ENCODE peak calls at places on chromosomes 1 and 21, in six cellular contexts. S is H1, K is GM12891, W is HepG2, J is GM12878, M is K562. I is an unnamed sample.

GRCh38 chr1:69572921-69573320 is 5.2 kb downstream of the LRRC7 start:
- DNase-seq in K (no peak), M (no peak), S (no peak), J (no peak), W (no peak), I (no peak)

GRCh38 chr1:110087812-110088738 is 17.6 kb upstream of the ALX3 start:
- DNase-seq in W (peak; percentile 54), J (no peak), K (peak; percentile 48), M (peak; percentile 86), S (peak; percentile 78), I (peak; percentile 54)

GRCh38 chr1:72635719-72636118 is 353.4 kb upstream of the NEGR1 start:
- DNase-seq in K (no peak), M (no peak), W (no peak), S (no peak), J (no peak), I (no peak)

GRCh38 chr1:172835834-172836233 is 176.9 kb downstream of the FASLG start:
- DNase-seq in S (no peak), K (no peak), M (no peak), W (no peak), J (no peak), I (no peak)

GRCh38 chr1:40974945-40975344 is 4.6 kb upstream of the CTPS1 start:
- DNase-seq in W (no peak), K (no peak), J (no peak), M (peak; percentile 41), S (no peak), I (no peak)

GRCh38 chr1:198270421-198270820 is 113.6 kb downstream of the NEK7 start:
- DNase-seq in W (no peak), S (no peak), K (no peak), J (no peak), M (no peak), I (no peak)

GRCh38 chr21:34182436-34182835 is 109.1 kb downstream of the MRPS6 start:
- DNase-seq in J (no peak), S (no peak), W (no peak), K (no peak), M (no peak), I (no peak)

GRCh38 chr1:90723561-90724108 is 6.5 kb upstream of the BARHL2 start:
- DNase-seq in S (peak; percentile 97), K (no peak), J (no peak), M (no peak), W (no peak), I (no peak)

GRCh38 chr21:42845296-42845965 is 33.9 kb downstream of the WDR4 start:
- DNase-seq in K (peak; percentile 1), M (no peak), W (no peak), J (no peak), S (no peak), I (no peak)

GRCh38 chr1:54464031-54464476 is 57.9 kb upstream of the SSBP3 start:
- DNase-seq in S (no peak), M (no peak), K (no peak), W (no peak), J (no peak), I (no peak)

GRCh38 chr1:57503337-57503736 is 79.5 kb upstream of the DAB1 start:
- DNase-seq in K (no peak), W (no peak), S (no peak), J (no peak), M (no peak), I (no peak)

GRCh38 chr1:172779501-172779900 is 120.6 kb downstream of the FASLG start:
- DNase-seq in S (no peak), W (no peak), J (no peak), M (no peak), K (no peak), I (no peak)

GRCh38 chr1:200925821-200926220 is 31.1 kb downstream of the INAVA start:
- DNase-seq in M (no peak), W (no peak), K (no peak), S (no peak), J (no peak), I (no peak)

GRCh38 chr1:29519733-29520132 is 283.4 kb downstream of the PTPRU start:
- DNase-seq in J (no peak), W (no peak), M (no peak), K (no peak), S (no peak), I (no peak)

GRCh38 chr1:38213720-38214367 is 167.3 kb upstream of the POU3F1 start:
- DNase-seq in W (no peak), J (no peak), K (no peak), M (peak; percentile 64), S (no peak), I (no peak)

GRCh38 chr1:202806845-202807366 is 1.3 kb downstream of the KDM5B start:
- DNase-seq in K (no peak), S (peak; percentile 59), J (no peak), M (no peak), W (no peak), I (peak; percentile 35)

GRCh38 chr1:99465176-99465900 is 180.6 kb upstream of the PALMD start:
- DNase-seq in W (no peak), K (no peak), S (no peak), J (no peak), M (no peak), I (no peak)

GRCh38 chr1:22598736-22599135 is 35.4 kb downstream of the EPHA8 start:
- DNase-seq in M (no peak), S (no peak), W (no peak), J (no peak), K (no peak), I (no peak)

GRCh38 chr1:227305894-227306626 is 12.2 kb downstream of the CDC42BPA start:
- DNase-seq in S (no peak), M (no peak), J (no peak), W (no peak), K (no peak), I (no peak)

GRCh38 chr1:107526524-107527198 is 385.8 kb downstream of the NTNG1 start:
- DNase-seq in S (no peak), W (peak; percentile 98), M (no peak), J (no peak), K (no peak), I (no peak)

DNA sequence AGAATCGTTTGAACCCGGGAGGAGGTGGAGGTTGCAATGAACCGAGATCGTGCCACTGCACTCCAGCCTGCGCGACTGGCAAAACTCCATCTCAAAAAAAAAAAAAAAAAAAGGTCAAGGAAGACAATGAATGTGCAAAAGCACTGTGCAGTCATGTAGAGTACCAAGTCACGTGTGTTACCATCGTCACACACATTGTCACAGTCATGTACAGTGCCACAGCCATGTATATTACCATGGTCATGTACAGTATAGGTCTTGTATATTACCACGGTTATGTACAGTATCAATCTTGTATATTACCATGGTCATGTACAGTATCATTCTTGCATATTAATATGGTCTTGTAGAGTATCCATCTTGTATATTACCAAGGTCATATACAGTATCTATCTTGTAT is 13.0 kb downstream of the DHRS3 start:
- DNase-seq in M (no peak), W (no peak), S (no peak), J (no peak), K (no peak), I (no peak)
- TF ChIP-seq POLR2AphosphoS5 in M (no peak), W (no peak), S (no peak), J (no peak), K (no peak), I (no peak)

DNA sequence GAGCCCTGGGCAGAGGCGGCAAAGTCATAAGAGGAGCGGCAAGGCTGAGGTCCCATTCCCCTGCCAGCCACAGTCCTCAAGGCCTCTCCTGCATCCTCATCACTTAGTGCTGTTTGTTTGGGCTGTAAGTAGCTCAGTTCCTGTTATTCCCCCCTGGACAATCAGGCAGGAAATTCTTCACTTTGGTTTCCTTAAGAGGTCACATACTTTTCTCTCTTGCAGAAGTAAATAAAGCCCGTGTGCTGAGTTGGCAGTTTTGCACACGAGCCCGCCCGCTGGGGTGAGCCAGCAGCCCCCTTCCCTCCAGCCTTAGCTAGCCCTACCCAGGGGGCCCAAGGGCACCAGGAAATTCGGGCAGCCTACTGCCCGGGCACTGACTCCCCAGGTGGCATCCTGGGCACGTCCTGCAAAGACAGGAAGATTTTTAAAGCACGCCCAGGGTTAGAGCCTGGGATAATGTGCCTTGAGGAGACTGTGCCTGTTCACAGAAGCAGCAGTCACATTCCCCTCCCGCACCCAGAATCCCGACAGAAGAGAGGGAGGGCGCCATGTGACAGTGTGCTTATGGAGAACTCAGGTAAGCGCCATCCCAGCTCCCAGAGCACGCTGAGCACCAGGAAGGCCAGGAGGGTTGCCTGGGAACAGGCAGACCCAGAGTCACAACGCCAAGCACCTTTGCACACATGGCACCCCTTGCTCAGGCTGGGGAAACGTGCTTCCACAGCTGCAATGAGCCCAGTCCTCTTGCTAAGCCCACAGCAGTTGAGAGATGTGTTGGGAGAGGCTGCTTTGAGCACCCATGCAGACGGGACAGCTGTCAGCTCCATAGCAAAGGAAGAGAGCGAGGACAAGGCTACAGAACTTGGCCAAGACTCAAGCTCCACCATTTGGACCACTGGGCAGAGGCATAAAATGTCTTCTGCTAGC is 144.5 kb upstream of the TMEM51 start:
- DNase-seq in J (no peak), M (no peak), S (no peak), K (no peak), W (no peak), I (no peak)
- TF ChIP-seq POLR2A in J (no peak), M (no peak), S (no peak), K (no peak), W (no peak), I (no peak)

GRCh38 chr1:76053021-76053420 is 21.5 kb upstream of the ST6GALNAC3 start:
- DNase-seq in J (no peak), M (no peak), W (no peak), K (no peak), S (peak; percentile 55), I (no peak)
- TF ChIP-seq TAF1 in J (no peak), M (no peak), W (no peak), K (no peak), S (no peak), I (no peak)

GRCh38 chr1:30695481-30695880 is 27.9 kb downstream of the MATN1 start:
- DNase-seq in M (no peak), S (no peak), W (no peak), J (no peak), K (no peak), I (no peak)
- TF ChIP-seq POLR2AphosphoS5 in M (no peak), S (no peak), W (no peak), J (no peak), K (no peak), I (no peak)